ENCODE peak calls at places on chromosomes 11 and 22, in seven cellular contexts. U is bronchial epithelial cell, K is HCT116, J is AG04450, H is astrocyte of the cerebellum, M is endothelial cell of umbilical vein, O is uterus. Z is an unnamed sample.

GRCh38 chr11:115910379-115910778 is 406.2 kb upstream of the CADM1 start:
- DNase-seq in O (no peak), U (no peak), K (no peak), H (no peak), M (no peak), J (no peak), Z (no peak)

GRCh38 chr11:116460156-116460965 is 312.4 kb downstream of the BUD13 start:
- DNase-seq in U (no peak), M (no peak), J (no peak), H (no peak), O (no peak), K (no peak), Z (no peak)

GRCh38 chr11:57785072-57785471 is 23.5 kb downstream of the CTNND1 start:
- DNase-seq in O (no peak), M (no peak), J (no peak), U (no peak), K (no peak), H (no peak), Z (no peak)

GRCh38 chr11:96154802-96155520 is 188.0 kb downstream of the MAML2 start:
- DNase-seq in M (no peak), U (peak), K (no peak), O (no peak), J (no peak), H (peak), Z (peak)

GRCh38 chr11:79291948-79292347 is 148.9 kb downstream of the TENM4 start:
- DNase-seq in M (no peak), J (no peak), U (no peak), H (no peak), K (no peak), O (no peak), Z (no peak)

GRCh38 chr11:70608568-70609314 is 210.4 kb downstream of the CTTN start:
- DNase-seq in U (peak), O (no peak), K (no peak), J (no peak), H (peak), M (no peak), Z (peak)

GRCh38 chr11:45150301-45150700 is 3.9 kb downstream of the PRDM11 start:
- DNase-seq in K (no peak), M (no peak), J (no peak), U (no peak), O (no peak), H (no peak), Z (no peak)

GRCh38 chr11:80702264-80702663 is 1261.4 kb upstream of the TENM4 start:
- DNase-seq in M (no peak), H (no peak), K (no peak), J (no peak), U (peak), O (no peak), Z (peak)

GRCh38 chr11:59857444-59858434 is 8.5 kb downstream of the TCN1 start:
- DNase-seq in K (peak), J (no peak), H (no peak), U (peak), O (no peak), M (peak), Z (no peak)

GRCh38 chr11:73331138-73331916 is 23.3 kb downstream of the ARHGEF17 start:
- DNase-seq in H (no peak), U (no peak), J (no peak), O (no peak), K (no peak), M (no peak), Z (peak)

GRCh38 chr22:47192651-47193437 is 430.4 kb downstream of the TBC1D22A start:
- DNase-seq in U (no peak), O (no peak), H (no peak), J (no peak), K (peak), M (no peak), Z (no peak)
- H3K4me3 ChIP-seq in U (no peak), O (no peak), H (no peak), J (no peak), K (no peak), M (no peak), Z (no peak)

DNA sequence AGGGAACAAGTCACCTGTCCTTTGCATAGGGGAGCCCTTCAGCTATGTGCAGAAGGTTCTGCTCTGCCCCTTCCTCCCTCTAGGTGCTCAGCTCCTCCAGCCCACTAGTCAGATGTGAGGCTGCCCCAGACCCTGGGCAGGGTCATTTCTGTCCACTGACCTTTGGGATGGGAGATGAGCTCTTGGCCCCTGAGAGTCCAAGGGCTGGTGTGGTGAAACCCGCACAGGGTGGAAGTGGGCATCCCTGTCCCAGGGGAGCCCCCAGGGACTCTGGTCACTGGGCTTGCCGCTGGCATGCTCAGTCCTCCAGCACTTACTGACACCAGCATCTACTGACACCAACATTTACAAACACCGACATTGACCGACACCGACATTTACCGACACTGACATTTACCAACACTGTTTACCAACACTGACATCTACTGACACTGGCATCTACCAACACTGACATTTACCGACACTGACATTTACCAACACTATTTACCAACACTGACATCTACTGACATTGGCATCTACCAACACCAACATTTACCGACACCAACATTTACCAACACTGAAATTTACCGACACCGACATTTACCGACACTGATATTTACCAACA is 71.9 kb upstream of the PPP6R3 start:
- DNase-seq in O (no peak), J (no peak), H (no peak), K (no peak), M (no peak), U (no peak), Z (no peak)
- TF ChIP-seq CTCF in O (no peak), J (no peak), H (no peak), K (peak), M (no peak), U (no peak), Z (no peak)

GRCh38 chr11:108220721-108221346 is 1.6 kb downstream of the NPAT start:
- DNase-seq in M (no peak), U (peak), J (no peak), O (no peak), K (no peak), H (no peak), Z (peak)
- H3K4me3 ChIP-seq in M (peak), U (peak), J (peak), O (peak), K (peak), H (peak), Z (peak)

DNA sequence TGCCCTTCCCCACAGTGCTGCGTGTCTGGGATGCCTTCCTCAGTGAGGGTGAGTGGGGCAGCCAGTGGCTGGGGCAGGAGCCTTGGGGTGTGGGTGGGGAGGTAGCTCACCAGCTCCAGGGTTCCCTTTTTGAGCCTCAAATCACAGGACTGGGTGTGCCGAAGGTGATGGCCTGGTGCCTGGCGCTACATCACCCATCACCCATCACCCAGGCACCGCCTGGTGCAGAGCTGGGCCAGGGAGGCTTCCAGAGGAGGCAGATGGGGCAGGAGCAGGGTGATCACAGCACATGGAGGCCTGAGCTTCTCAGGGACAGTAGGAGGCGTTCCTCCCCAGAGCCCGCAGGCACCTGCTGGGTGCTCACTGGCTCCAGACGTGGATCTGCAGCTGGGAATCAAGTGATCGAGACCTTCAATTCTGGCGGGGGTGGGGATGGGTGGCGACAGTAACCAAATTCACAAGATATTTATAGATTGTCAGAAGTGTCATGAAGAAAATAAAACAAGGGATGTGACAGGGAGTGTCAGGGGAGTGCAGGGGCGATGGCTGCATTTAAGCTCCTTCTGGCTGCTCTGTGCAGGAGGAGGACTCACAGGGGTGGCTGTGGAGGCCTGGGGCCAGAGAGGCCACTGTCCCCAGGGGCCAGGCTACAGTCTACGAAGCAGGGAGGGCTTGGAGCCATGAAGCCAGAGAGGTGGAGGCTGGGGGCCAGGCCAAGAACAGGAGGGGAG is 3.3 kb downstream of the TBC1D10C start:
- DNase-seq in J (no peak), O (no peak), M (no peak), U (no peak), K (no peak), H (no peak), Z (no peak)
- TF ChIP-seq CTCF in J (no peak), O (no peak), M (no peak), U (no peak), K (no peak), H (no peak), Z (no peak)

GRCh38 chr22:45353816-45354215 is 44.1 kb downstream of the FAM118A start:
- DNase-seq in O (no peak), M (no peak), U (no peak), K (no peak), H (no peak), J (no peak), Z (no peak)

GRCh38 chr22:45357492-45357891 is 47.8 kb downstream of the FAM118A start:
- DNase-seq in U (no peak), O (no peak), J (no peak), K (no peak), H (no peak), M (no peak), Z (no peak)

GRCh38 chr22:45359627-45360026 is 49.9 kb downstream of the FAM118A start:
- DNase-seq in J (no peak), H (no peak), U (no peak), M (no peak), O (no peak), K (no peak), Z (no peak)

DNA sequence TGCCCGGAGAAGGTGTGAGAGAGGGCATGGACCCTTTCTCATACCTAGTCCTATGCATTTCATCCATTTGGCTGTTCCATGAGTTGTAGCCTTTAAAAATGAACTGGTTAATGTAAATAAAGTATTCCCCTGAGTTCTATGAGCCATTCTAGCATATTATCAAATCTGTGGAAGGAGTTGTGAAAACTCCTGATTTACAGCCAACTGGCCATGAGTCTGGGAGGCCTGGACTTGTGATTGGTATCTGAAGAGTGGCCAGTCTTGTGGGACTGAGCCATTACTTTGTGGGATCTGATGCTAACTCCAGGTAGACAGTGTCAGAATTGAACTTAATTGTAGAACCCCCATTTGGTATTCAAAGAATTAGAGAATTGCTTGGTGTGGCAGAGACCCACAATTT is 48.4 kb downstream of the FAM118A start:
- DNase-seq in J (no peak), K (no peak), U (no peak), M (no peak), O (no peak), H (no peak), Z (peak)
- H3K4me3 ChIP-seq in J (no peak), K (no peak), U (no peak), M (no peak), O (no peak), H (no peak), Z (no peak)

GRCh38 chr11:119624102-119624615 is 104.8 kb downstream of the NECTIN1 start:
- DNase-seq in O (no peak), M (no peak), H (no peak), K (no peak), U (no peak), J (no peak), Z (no peak)
- TF ChIP-seq CTCF in O (no peak), M (peak), H (peak), K (no peak), U (peak), J (peak), Z (peak)

DNA sequence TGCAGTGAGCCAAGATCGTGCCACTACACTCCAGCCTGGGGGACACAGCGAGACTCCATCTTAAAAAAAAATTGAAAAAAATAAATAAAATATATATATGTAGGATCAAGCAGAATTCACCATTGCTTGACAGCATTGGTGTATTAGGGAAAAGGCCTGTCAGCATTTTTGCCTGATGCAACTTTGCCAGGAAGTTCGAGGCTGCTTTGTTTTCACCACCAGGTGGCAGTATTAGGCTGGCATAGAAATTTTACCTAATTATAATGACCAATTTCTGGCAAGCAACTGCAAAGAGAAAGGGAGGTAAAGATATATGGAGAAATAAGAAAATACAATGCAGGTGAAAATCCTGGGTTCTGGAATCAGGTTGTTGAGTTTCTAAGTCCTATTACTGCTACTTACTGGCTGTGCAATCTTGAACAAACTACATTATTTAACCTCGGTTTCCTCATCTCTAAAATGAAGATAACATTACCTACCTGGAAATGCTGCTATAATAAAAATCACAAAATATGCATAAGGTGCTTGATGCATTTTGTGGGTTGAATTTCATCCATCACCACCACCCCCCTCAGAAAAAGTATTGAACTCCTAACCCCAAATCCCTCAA is 24.7 kb downstream of the LAYN start:
- DNase-seq in J (no peak), H (peak), U (peak), M (peak), K (peak), O (peak), Z (peak)
- H3K4me3 ChIP-seq in J (no peak), H (no peak), U (no peak), M (no peak), K (no peak), O (no peak), Z (no peak)

DNA sequence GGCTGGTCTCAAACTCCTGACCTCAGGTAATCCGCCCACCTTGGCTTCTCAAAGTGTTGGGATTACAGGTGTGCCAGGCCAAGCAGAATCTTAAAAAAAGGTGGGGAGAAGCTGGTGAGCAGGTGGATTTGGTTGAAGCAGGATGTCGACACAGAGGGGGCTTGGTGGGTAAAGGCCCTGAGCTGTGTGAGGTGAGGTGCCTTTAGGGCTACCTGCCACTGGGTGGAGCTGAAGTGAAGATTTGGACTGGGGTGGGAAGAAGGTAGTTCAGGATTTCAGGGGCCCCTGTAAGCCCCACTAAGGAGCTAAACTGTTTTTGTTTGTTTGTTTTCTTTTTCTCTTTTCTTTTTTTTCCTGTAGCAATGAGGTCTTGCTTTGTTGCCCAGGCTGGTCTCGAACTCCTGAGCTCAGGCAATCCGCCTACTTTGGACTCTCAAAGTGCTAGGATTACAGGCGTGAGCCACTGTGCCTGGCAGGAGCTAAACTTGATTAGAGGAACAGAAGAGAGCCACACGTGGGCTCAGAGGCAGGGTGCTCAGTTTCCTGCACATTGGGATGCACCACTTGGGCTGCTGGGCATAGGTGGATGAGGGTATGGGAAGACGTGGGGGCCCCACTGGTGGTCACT is 6.0 kb downstream of the P2RX6 start:
- DNase-seq in U (no peak), K (no peak), J (no peak), M (no peak), O (no peak), H (no peak), Z (no peak)
- TF ChIP-seq CTCF in U (peak), K (peak), J (peak), M (peak), O (no peak), H (peak), Z (peak)

GRCh38 chr22:31210830-31211503 is 1.1 kb upstream of the LIMK2 start:
- DNase-seq in O (peak), H (no peak), J (no peak), K (no peak), M (peak), U (no peak), Z (no peak)
- H3K4me3 ChIP-seq in O (no peak), H (no peak), J (no peak), K (no peak), M (no peak), U (no peak), Z (no peak)

Z was measured in fibroblast of the aortic adventitia.